ENCODE peak calls at places on chromosomes 7 and 10, in nine cellular contexts. K, Z, A, L, C, Q, W, S and B are unnamed samples.

GRCh38 chr7:157676456-157677255 is 339.9 kb downstream of the DNAJB6 start:
- DNase-seq in K (no peak), Z (no peak), A (peak), L (no peak), C (no peak), Q (peak), W (no peak), S (no peak), B (peak)

GRCh38 chr7:10128748-10129147 is 844.9 kb upstream of the PHF14 start:
- DNase-seq in K (no peak), Z (no peak), A (no peak), L (no peak), C (no peak), Q (no peak), W (no peak), S (no peak), B (no peak)

GRCh38 chr7:24728503-24729364 is 28.5 kb downstream of the GSDME start:
- DNase-seq in K (peak), Z (no peak), A (no peak), L (no peak), C (no peak), Q (no peak), W (no peak), S (peak), B (peak)

GRCh38 chr7:28698744-28699291 is 259.3 kb downstream of the TRIL start:
- DNase-seq in K (no peak), Z (no peak), A (no peak), L (no peak), C (no peak), Q (no peak), W (no peak), S (no peak), B (no peak)

GRCh38 chr7:156816943-156817572 is 75.9 kb downstream of the LMBR1 start:
- DNase-seq in K (no peak), Z (no peak), A (no peak), L (no peak), C (peak), Q (no peak), W (no peak), S (no peak), B (no peak)

GRCh38 chr7:157386979-157387800 is 50.4 kb downstream of the DNAJB6 start:
- DNase-seq in K (peak), Z (peak), A (peak), L (peak), C (peak), Q (peak), W (peak), S (peak), B (peak)

GRCh38 chr7:36355490-36355889 is 34.2 kb upstream of the ANLN start:
- DNase-seq in K (no peak), Z (no peak), A (no peak), L (no peak), C (no peak), Q (no peak), W (no peak), S (no peak), B (no peak)

GRCh38 chr7:151599401-151600227 is 79.9 kb upstream of the RHEB start:
- DNase-seq in K (no peak), Z (peak), A (no peak), L (no peak), C (peak), Q (peak), W (peak), S (peak), B (no peak)

GRCh38 chr7:118771672-118772071 is 547.2 kb downstream of the ANKRD7 start:
- DNase-seq in K (no peak), Z (no peak), A (no peak), L (no peak), C (no peak), Q (no peak), W (no peak), S (no peak), B (no peak)

GRCh38 chr7:1009747-1010146 is 26.8 kb downstream of the CYP2W1 start:
- DNase-seq in K (no peak), Z (no peak), A (no peak), L (no peak), C (no peak), Q (no peak), W (no peak), S (no peak), B (no peak)

GRCh38 chr7:1011297-1012003 is 28.5 kb downstream of the CYP2W1 start:
- DNase-seq in K (no peak), Z (no peak), A (no peak), L (no peak), C (no peak), Q (no peak), W (no peak), S (no peak), B (no peak)

GRCh38 chr7:1007901-1008300 is 24.9 kb downstream of the CYP2W1 start:
- DNase-seq in K (no peak), Z (peak), A (no peak), L (no peak), C (no peak), Q (no peak), W (no peak), S (no peak), B (no peak)

GRCh38 chr7:1010226-1010625 is 27.2 kb downstream of the CYP2W1 start:
- DNase-seq in K (no peak), Z (no peak), A (no peak), L (no peak), C (no peak), Q (no peak), W (no peak), S (no peak), B (no peak)

GRCh38 chr7:1008733-1009363 is 25.9 kb downstream of the CYP2W1 start:
- DNase-seq in K (no peak), Z (no peak), A (no peak), L (no peak), C (no peak), Q (no peak), W (no peak), S (no peak), B (no peak)
- TF ChIP-seq POLR2A in K (no peak), Z (no peak), A (no peak), L (no peak), C (no peak), Q (no peak), W (no peak), S (no peak), B (no peak)

GRCh38 chr7:94305836-94306235 is 88.9 kb upstream of the COL1A2 start:
- DNase-seq in K (no peak), Z (no peak), A (no peak), L (no peak), C (no peak), Q (no peak), W (no peak), S (no peak), B (no peak)

GRCh38 chr7:94307399-94308048 is 87.2 kb upstream of the COL1A2 start:
- DNase-seq in K (no peak), Z (no peak), A (no peak), L (no peak), C (no peak), Q (no peak), W (no peak), S (no peak), B (no peak)

GRCh38 chr7:94301024-94301588 is 93.6 kb upstream of the COL1A2 start:
- DNase-seq in K (peak), Z (peak), A (peak), L (peak), C (peak), Q (peak), W (peak), S (no peak), B (peak)

GRCh38 chr7:94303736-94304135 is 91.0 kb upstream of the COL1A2 start:
- DNase-seq in K (no peak), Z (peak), A (no peak), L (no peak), C (peak), Q (no peak), W (peak), S (no peak), B (no peak)

GRCh38 chr7:94304878-94305277 is 89.8 kb upstream of the COL1A2 start:
- DNase-seq in K (no peak), Z (no peak), A (no peak), L (no peak), C (no peak), Q (no peak), W (no peak), S (no peak), B (no peak)
- H3K4me3 ChIP-seq in K (no peak), Z (no peak), A (no peak), L (no peak), C (no peak), Q (no peak), W (no peak), S (no peak), B (no peak)

GRCh38 chr7:30263090-30263710 is 21.2 kb upstream of the ZNRF2 start:
- DNase-seq in K (no peak), Z (no peak), A (no peak), L (no peak), C (no peak), Q (no peak), W (no peak), S (no peak), B (no peak)
- TF ChIP-seq CTCF in K (no peak), Z (no peak), A (no peak), L (no peak), C (no peak), Q (no peak), W (no peak), S (no peak), B (no peak)

DNA sequence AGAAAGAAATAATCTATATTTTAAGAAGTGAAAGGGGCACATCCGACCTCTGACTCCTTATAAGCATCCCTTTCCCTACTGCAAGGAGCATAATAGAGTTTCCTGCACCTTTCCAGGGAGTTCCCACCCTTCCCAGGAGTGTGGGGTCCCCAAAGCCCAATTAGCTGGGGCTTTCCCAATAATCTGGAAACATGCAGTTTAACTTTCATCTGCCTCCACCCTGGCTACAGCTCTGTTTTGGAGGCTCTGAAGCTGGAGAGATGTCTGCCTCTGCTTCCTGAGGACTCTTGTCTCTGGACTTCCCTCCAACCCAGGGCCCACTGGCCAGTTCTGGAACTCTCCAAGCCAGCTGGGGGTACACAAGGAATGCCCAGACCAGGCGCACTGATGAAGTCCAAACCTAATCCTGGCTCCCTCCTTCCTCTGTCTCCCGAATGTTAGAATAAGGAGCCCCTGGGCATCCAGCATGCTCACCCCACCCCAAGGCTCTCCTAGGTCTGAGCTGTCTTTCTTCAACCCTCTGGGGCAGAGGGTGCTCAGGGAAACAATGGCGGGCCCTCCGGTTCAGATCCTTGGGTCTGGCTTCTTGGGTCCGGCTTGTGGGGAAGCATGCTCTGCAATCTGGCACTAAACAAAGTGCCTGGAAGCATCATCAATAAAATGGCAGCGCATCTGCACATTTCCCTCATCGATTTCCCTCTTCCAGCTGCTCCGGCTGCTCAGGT is 13.4 kb downstream of the HOXA4 start:
- DNase-seq in K (no peak), Z (no peak), A (no peak), L (no peak), C (peak), Q (no peak), W (no peak), S (no peak), B (no peak)
- TF ChIP-seq POLR2A in K (no peak), Z (no peak), A (no peak), L (no peak), C (no peak), Q (no peak), W (no peak), S (no peak), B (no peak)

GRCh38 chr10:124267911-124268549 is 150.7 kb downstream of the OAT start:
- DNase-seq in K (no peak), Z (no peak), A (no peak), L (no peak), C (no peak), Q (peak), W (no peak), S (no peak), B (no peak)
- H3K4me3 ChIP-seq in K (no peak), Z (no peak), A (no peak), L (no peak), C (no peak), Q (no peak), W (no peak), S (no peak), B (no peak)

GRCh38 chr10:100349672-100350071 is 2.6 kb downstream of the SCD start:
- DNase-seq in K (no peak), Z (no peak), A (no peak), L (no peak), C (no peak), Q (no peak), W (no peak), S (no peak), B (no peak)
- TF ChIP-seq CTCF in K (no peak), Z (no peak), A (no peak), L (no peak), C (no peak), Q (no peak), W (no peak), S (no peak), B (no peak)